ENCODE peak calls at places on chromosome 18, in five cellular contexts. One of them, this sample, is unnamed.

GRCh38 chr18:12287131-12287681 is 20.8 kb upstream of the TUBB6 start:
- DNase-seq in H7: peak
- DNase-seq in upper lobe of right lung: peak
- DNase-seq in stimulated activated CD8-positive, alpha-beta memory T cell treated with anti-CD3 and anti-CD28 coated beads, Interleukin-7, amount 100 ng/mL, for 4 hours: no peak
- DNase-seq in psoas muscle: no peak
- DNase-seq in this sample: no peak

GRCh38 chr18:9708882-9709877 is 1.1 kb downstream of the RAB31 start:
- DNase-seq in H7: peak
- DNase-seq in upper lobe of right lung: peak
- DNase-seq in stimulated activated CD8-positive, alpha-beta memory T cell treated with anti-CD3 and anti-CD28 coated beads, Interleukin-7, amount 100 ng/mL, for 4 hours: no peak
- DNase-seq in psoas muscle: no peak
- DNase-seq in this sample: no peak

GRCh38 chr18:48802543-48803428 is 148.0 kb downstream of the SMAD7 start:
- DNase-seq in H7: no peak
- DNase-seq in upper lobe of right lung: peak
- DNase-seq in stimulated activated CD8-positive, alpha-beta memory T cell treated with anti-CD3 and anti-CD28 coated beads, Interleukin-7, amount 100 ng/mL, for 4 hours: no peak
- DNase-seq in psoas muscle: peak
- DNase-seq in this sample: no peak

GRCh38 chr18:48784654-48785053 is 166.1 kb downstream of the SMAD7 start:
- DNase-seq in H7: no peak
- DNase-seq in upper lobe of right lung: no peak
- DNase-seq in stimulated activated CD8-positive, alpha-beta memory T cell treated with anti-CD3 and anti-CD28 coated beads, Interleukin-7, amount 100 ng/mL, for 4 hours: no peak
- DNase-seq in psoas muscle: peak
- DNase-seq in this sample: no peak

GRCh38 chr18:39184176-39184575 is 1618.6 kb upstream of the CELF4 start:
- DNase-seq in H7: no peak
- DNase-seq in upper lobe of right lung: no peak
- DNase-seq in stimulated activated CD8-positive, alpha-beta memory T cell treated with anti-CD3 and anti-CD28 coated beads, Interleukin-7, amount 100 ng/mL, for 4 hours: no peak
- DNase-seq in psoas muscle: no peak
- DNase-seq in this sample: no peak

GRCh38 chr18:27687351-27687979 is 489.5 kb downstream of the CDH2 start:
- DNase-seq in H7: no peak
- DNase-seq in upper lobe of right lung: no peak
- DNase-seq in stimulated activated CD8-positive, alpha-beta memory T cell treated with anti-CD3 and anti-CD28 coated beads, Interleukin-7, amount 100 ng/mL, for 4 hours: no peak
- DNase-seq in psoas muscle: no peak
- DNase-seq in this sample: no peak

GRCh38 chr18:78069784-78070664 is 820.4 kb downstream of the GALR1 start:
- DNase-seq in H7: no peak
- DNase-seq in upper lobe of right lung: no peak
- DNase-seq in stimulated activated CD8-positive, alpha-beta memory T cell treated with anti-CD3 and anti-CD28 coated beads, Interleukin-7, amount 100 ng/mL, for 4 hours: no peak
- DNase-seq in psoas muscle: no peak
- DNase-seq in this sample: no peak

GRCh38 chr18:74674487-74674886 is 76.8 kb downstream of the ZNF407 start:
- DNase-seq in H7: no peak
- DNase-seq in upper lobe of right lung: no peak
- DNase-seq in stimulated activated CD8-positive, alpha-beta memory T cell treated with anti-CD3 and anti-CD28 coated beads, Interleukin-7, amount 100 ng/mL, for 4 hours: no peak
- DNase-seq in psoas muscle: no peak
- DNase-seq in this sample: no peak

GRCh38 chr18:36519358-36519757 is 221.8 kb downstream of the FHOD3 start:
- DNase-seq in H7: no peak
- DNase-seq in upper lobe of right lung: no peak
- DNase-seq in stimulated activated CD8-positive, alpha-beta memory T cell treated with anti-CD3 and anti-CD28 coated beads, Interleukin-7, amount 100 ng/mL, for 4 hours: no peak
- DNase-seq in psoas muscle: no peak
- DNase-seq in this sample: no peak

GRCh38 chr18:21099442-21099841 is 12.2 kb downstream of the ROCK1 start:
- DNase-seq in H7: no peak
- DNase-seq in upper lobe of right lung: no peak
- DNase-seq in stimulated activated CD8-positive, alpha-beta memory T cell treated with anti-CD3 and anti-CD28 coated beads, Interleukin-7, amount 100 ng/mL, for 4 hours: no peak
- DNase-seq in psoas muscle: no peak
- DNase-seq in this sample: no peak

GRCh38 chr18:32722279-32722678 is 50.5 kb downstream of the KLHL14 start:
- DNase-seq in H7: no peak
- DNase-seq in upper lobe of right lung: no peak
- DNase-seq in stimulated activated CD8-positive, alpha-beta memory T cell treated with anti-CD3 and anti-CD28 coated beads, Interleukin-7, amount 100 ng/mL, for 4 hours: no peak
- DNase-seq in psoas muscle: no peak
- DNase-seq in this sample: no peak

GRCh38 chr18:76493213-76494107 is 1.6 kb downstream of the ZNF516 start:
- DNase-seq in H7: peak
- DNase-seq in upper lobe of right lung: no peak
- DNase-seq in stimulated activated CD8-positive, alpha-beta memory T cell treated with anti-CD3 and anti-CD28 coated beads, Interleukin-7, amount 100 ng/mL, for 4 hours: no peak
- DNase-seq in psoas muscle: no peak
- DNase-seq in this sample: no peak

GRCh38 chr18:40935423-40935822 is 1019.6 kb upstream of the PIK3C3 start:
- DNase-seq in H7: peak
- DNase-seq in upper lobe of right lung: no peak
- DNase-seq in stimulated activated CD8-positive, alpha-beta memory T cell treated with anti-CD3 and anti-CD28 coated beads, Interleukin-7, amount 100 ng/mL, for 4 hours: no peak
- DNase-seq in psoas muscle: no peak
- DNase-seq in this sample: no peak

GRCh38 chr18:48135436-48135966 is 205.0 kb upstream of the SMAD2 start:
- DNase-seq in H7: peak
- DNase-seq in upper lobe of right lung: no peak
- DNase-seq in stimulated activated CD8-positive, alpha-beta memory T cell treated with anti-CD3 and anti-CD28 coated beads, Interleukin-7, amount 100 ng/mL, for 4 hours: no peak
- DNase-seq in psoas muscle: no peak
- DNase-seq in this sample: no peak